ENCODE peak calls at places on chromosomes 16 and 17, in five cellular contexts. R is HCT116, I is A549, S is HL-60, A is GM23338. E is an unnamed sample.

GRCh38 chr17:51860934-51861561 is 297.5 kb downstream of the CA10 start:
- DNase-seq in S (peak; percentile 13), R (peak; percentile 18), A (peak; percentile 90), I (peak; percentile 50), E (peak; percentile 50)

GRCh38 chr16:28985611-28986041 is 774 bp downstream of the LAT start:
- DNase-seq in I (no peak), R (no peak), A (no peak), S (no peak), E (no peak)

GRCh38 chr17:63537991-63538692 is 12.1 kb upstream of the DCAF7 start:
- DNase-seq in A (peak; percentile 67), R (no peak), S (no peak), I (no peak), E (peak; percentile 76)

GRCh38 chr17:77916771-77917481 is 41.6 kb upstream of the TNRC6C start:
- DNase-seq in R (no peak), S (peak; percentile 27), I (no peak), A (no peak), E (no peak)

GRCh38 chr16:66440970-66441369 is 13.9 kb downstream of the BEAN1 start:
- DNase-seq in A (no peak), S (no peak), R (no peak), I (no peak), E (no peak)

GRCh38 chr17:55421179-55421934 is at the start of gene MMD:
- DNase-seq in R (no peak), S (no peak), I (no peak), A (peak; percentile 51), E (peak; percentile 86)

GRCh38 chr17:56011406-56012131 is 141.7 kb upstream of the ANKFN1 start:
- DNase-seq in S (no peak), R (no peak), I (no peak), A (no peak), E (no peak)

GRCh38 chr16:11303405-11304138 is 22.4 kb upstream of the PRM1 start:
- DNase-seq in A (no peak), I (no peak), R (no peak), S (no peak), E (peak; percentile 85)

GRCh38 chr16:81556715-81557284 is 112.2 kb downstream of the CMIP start:
- DNase-seq in R (no peak), A (no peak), S (no peak), I (no peak), E (no peak)

GRCh38 chr16:55297062-55297909 is 26.7 kb upstream of the IRX6 start:
- DNase-seq in A (peak; percentile 27), S (no peak), R (no peak), I (no peak), E (no peak)

GRCh38 chr16:50257876-50258275 is 8.5 kb upstream of the ADCY7 start:
- DNase-seq in R (no peak), S (no peak), A (no peak), I (no peak), E (no peak)

GRCh38 chr17:2457913-2458312 is 53.8 kb downstream of the METTL16 start:
- DNase-seq in S (no peak), I (no peak), R (no peak), A (no peak), E (no peak)

GRCh38 chr17:2456475-2456874 is 55.2 kb downstream of the METTL16 start:
- DNase-seq in I (no peak), A (no peak), S (no peak), R (no peak), E (no peak)

GRCh38 chr17:2455956-2456355 is 55.1 kb upstream of the MNT start:
- DNase-seq in S (no peak), R (no peak), A (no peak), I (no peak), E (no peak)

GRCh38 chr17:2462481-2462880 is 49.2 kb downstream of the METTL16 start:
- DNase-seq in R (no peak), S (no peak), A (no peak), I (no peak), E (no peak)

DNA sequence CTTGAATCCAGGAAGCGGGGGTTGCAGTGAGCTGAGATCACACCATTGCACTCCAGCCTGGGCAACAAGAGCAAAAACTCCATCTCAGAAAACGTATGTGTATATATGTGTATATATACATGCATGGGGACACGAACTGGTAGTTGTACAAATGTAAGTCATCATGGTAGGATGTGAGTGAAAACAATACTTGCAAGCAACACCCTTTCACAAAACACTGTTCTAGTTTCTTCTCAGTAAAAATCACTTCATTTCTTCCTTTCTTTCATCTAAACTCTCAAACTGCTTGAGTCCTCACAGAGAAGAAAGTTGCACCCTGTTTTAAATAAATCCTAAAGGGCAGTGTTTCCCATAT is 51.8 kb downstream of the METTL16 start:
- DNase-seq in A (no peak), R (no peak), I (no peak), S (no peak), E (no peak)
- TF ChIP-seq REST in A (no peak), R (no peak), I (no peak), S (no peak), E (no peak)

DNA sequence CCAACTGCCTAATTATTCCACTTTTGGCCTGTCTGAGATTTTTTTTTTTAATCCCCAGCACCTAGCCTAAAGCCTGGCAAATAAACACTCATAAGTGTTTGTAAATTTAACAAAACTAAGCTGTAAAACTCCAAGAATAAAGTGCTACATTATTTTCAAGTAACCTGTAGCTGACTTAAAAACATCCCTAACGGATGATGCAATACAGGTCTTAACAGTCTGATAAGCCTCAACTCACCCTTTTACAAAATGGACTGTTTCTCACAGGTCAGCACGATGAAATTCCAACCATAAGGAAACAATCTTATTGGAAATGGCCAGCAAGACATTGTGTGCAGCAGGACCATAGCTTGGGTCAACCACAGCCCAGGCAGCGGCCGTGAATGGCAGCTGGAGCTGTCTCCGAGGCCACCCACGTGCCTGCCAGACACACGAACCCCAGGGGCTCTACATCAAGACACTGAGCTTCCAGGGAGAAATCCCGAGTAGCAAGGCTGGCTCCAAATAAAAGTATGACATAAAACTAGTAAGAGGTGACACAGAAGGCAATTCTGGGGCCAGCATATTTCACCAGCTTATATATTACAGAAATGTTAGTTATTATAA is 58.9 kb downstream of the NDEL1 start:
- DNase-seq in R (no peak), I (no peak), S (no peak), A (no peak), E (no peak)
- TF ChIP-seq REST in R (no peak), I (no peak), S (no peak), A (no peak), E (no peak)

GRCh38 chr16:87697792-87698191 is 68.0 kb downstream of the KLHDC4 start:
- DNase-seq in A (no peak), I (no peak), S (no peak), R (no peak), E (no peak)
- TF ChIP-seq REST in A (no peak), I (no peak), S (no peak), R (no peak), E (no peak)

GRCh38 chr16:53156516-53156915 is 101.7 kb downstream of the CHD9 start:
- DNase-seq in S (no peak), R (no peak), I (no peak), A (no peak), E (no peak)

GRCh38 chr16:53154513-53154912 is 99.7 kb downstream of the CHD9 start:
- DNase-seq in S (no peak), R (no peak), A (peak; percentile 14), I (no peak), E (peak; percentile 5)

GRCh38 chr16:53150769-53151168 is 96.0 kb downstream of the CHD9 start:
- DNase-seq in R (no peak), I (no peak), S (no peak), A (no peak), E (no peak)

GRCh38 chr16:53153130-53153529 is 98.3 kb downstream of the CHD9 start:
- DNase-seq in S (no peak), I (no peak), A (no peak), R (no peak), E (no peak)

GRCh38 chr16:53152321-53152720 is 97.5 kb downstream of the CHD9 start:
- DNase-seq in R (no peak), A (no peak), S (no peak), I (no peak), E (no peak)
- TF ChIP-seq REST in R (no peak), A (no peak), S (no peak), I (no peak), E (no peak)

GRCh38 chr16:27462200-27462845 is 60.3 kb downstream of the IL21R start:
- DNase-seq in I (no peak), S (no peak), R (no peak), A (no peak), E (no peak)

GRCh38 chr16:27458987-27459688 is 57.2 kb downstream of the IL21R start:
- DNase-seq in A (no peak), S (no peak), R (no peak), I (no peak), E (no peak)

GRCh38 chr16:27460213-27460612 is 58.2 kb downstream of the IL21R start:
- DNase-seq in A (no peak), R (no peak), I (no peak), S (no peak), E (no peak)

GRCh38 chr16:27461483-27462171 is 59.7 kb downstream of the IL21R start:
- DNase-seq in A (no peak), I (no peak), R (no peak), S (no peak), E (no peak)

GRCh38 chr16:27460663-27461482 is 58.9 kb downstream of the IL21R start:
- DNase-seq in R (no peak), A (no peak), I (no peak), S (no peak), E (no peak)
- TF ChIP-seq REST in R (no peak), A (no peak), I (no peak), S (no peak), E (no peak)

GRCh38 chr16:85651822-85652430 is 36.8 kb downstream of the GINS2 start:
- DNase-seq in I (peak; percentile 61), A (no peak), R (no peak), S (no peak), E (no peak)

GRCh38 chr16:85654251-85655115 is 34.3 kb downstream of the GINS2 start:
- DNase-seq in A (no peak), R (no peak), I (no peak), S (no peak), E (no peak)

GRCh38 chr16:85652431-85653221 is 36.1 kb downstream of the GINS2 start:
- DNase-seq in A (no peak), I (peak; percentile 62), R (no peak), S (no peak), E (peak; percentile 83)

GRCh38 chr16:85655216-85656129 is 33.3 kb downstream of the GINS2 start:
- DNase-seq in S (no peak), I (no peak), R (no peak), A (no peak), E (no peak)

DNA sequence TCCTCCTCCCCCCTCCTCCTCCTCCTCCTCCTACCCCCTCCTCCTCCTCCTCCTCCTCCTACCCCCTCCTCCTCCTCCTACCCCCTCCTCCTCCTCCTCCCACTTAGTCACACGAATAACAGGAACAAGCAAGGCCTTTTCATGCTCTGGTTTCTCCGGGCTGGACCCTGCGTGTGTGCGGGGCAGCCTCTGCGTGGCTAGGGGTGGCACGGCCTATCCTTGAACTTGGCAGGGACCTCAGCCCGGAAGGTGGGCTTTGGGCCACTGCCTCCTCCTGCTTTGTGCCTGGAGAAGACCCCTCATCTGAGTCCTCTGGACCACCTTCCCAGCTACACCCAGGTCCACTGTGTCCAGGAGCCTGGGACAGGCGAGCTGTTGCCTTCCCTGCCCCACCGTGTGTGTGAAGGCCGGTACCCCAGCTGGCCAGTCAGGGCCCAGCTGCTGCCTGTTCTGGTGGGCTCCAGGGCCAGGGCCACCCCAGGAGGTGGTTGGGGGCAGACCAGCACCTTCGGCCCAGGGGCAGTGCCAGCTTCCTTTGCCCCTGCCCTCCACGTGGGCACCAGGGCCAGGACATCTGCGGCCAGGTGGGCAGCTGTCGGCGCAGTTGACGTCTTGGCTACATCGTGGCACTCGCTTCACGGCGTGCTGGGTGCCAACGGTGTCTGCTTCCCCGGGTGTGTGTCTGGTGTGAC is 35.4 kb downstream of the GINS2 start:
- DNase-seq in R (no peak), S (no peak), I (no peak), A (no peak), E (no peak)
- TF ChIP-seq REST in R (no peak), S (no peak), I (no peak), A (no peak), E (no peak)